ENCODE peak calls at places on chromosomes 2 and 18, in six cellular contexts. One of them, this sample, is unnamed.

GRCh38 chr2:149033716-149034115 is 4.8 kb upstream of the LYPD6B start:
- DNase-seq in IMR-90: no peak
- DNase-seq in left lung: peak; percentile 35
- DNase-seq in hepatocyte: peak; percentile 62
- DNase-seq in GM12878: no peak
- DNase-seq in Peyer's patch: no peak
- DNase-seq in this sample: no peak

GRCh38 chr18:525066-525797 is 24.7 kb upstream of the COLEC12 start:
- DNase-seq in IMR-90: peak; percentile 81
- DNase-seq in left lung: no peak
- DNase-seq in hepatocyte: no peak
- DNase-seq in GM12878: no peak
- DNase-seq in Peyer's patch: no peak
- DNase-seq in this sample: no peak

GRCh38 chr2:197306691-197307030 is 3.9 kb downstream of the ANKRD44 start:
- DNase-seq in IMR-90: no peak
- DNase-seq in left lung: peak; percentile 69
- DNase-seq in hepatocyte: no peak
- DNase-seq in GM12878: no peak
- DNase-seq in Peyer's patch: peak; percentile 49
- DNase-seq in this sample: peak; percentile 88

GRCh38 chr2:170969872-170970271 is 40.8 kb downstream of the GORASP2 start:
- DNase-seq in IMR-90: no peak
- DNase-seq in left lung: no peak
- DNase-seq in hepatocyte: no peak
- DNase-seq in GM12878: no peak
- DNase-seq in Peyer's patch: no peak
- DNase-seq in this sample: no peak

GRCh38 chr2:127348421-127349000 is 39.3 kb downstream of the MAP3K2 start:
- DNase-seq in IMR-90: peak; percentile 24
- DNase-seq in left lung: no peak
- DNase-seq in hepatocyte: no peak
- DNase-seq in GM12878: no peak
- DNase-seq in Peyer's patch: no peak
- DNase-seq in this sample: no peak

GRCh38 chr2:1745171-1746023 is 1.1 kb upstream of the PXDN start:
- DNase-seq in IMR-90: no peak
- DNase-seq in left lung: peak; percentile 46
- DNase-seq in hepatocyte: no peak
- DNase-seq in GM12878: no peak
- DNase-seq in Peyer's patch: peak; percentile 12
- DNase-seq in this sample: peak; percentile 66

GRCh38 chr18:44185981-44186380 is 494.7 kb upstream of the SETBP1 start:
- DNase-seq in IMR-90: no peak
- DNase-seq in left lung: no peak
- DNase-seq in hepatocyte: no peak
- DNase-seq in GM12878: no peak
- DNase-seq in Peyer's patch: no peak
- DNase-seq in this sample: no peak

GRCh38 chr2:66481100-66481549 is 46.2 kb downstream of the MEIS1 start:
- DNase-seq in IMR-90: peak; percentile 84
- DNase-seq in left lung: no peak
- DNase-seq in hepatocyte: peak; percentile 18
- DNase-seq in GM12878: no peak
- DNase-seq in Peyer's patch: no peak
- DNase-seq in this sample: no peak

GRCh38 chr2:173652311-173652710 is 297.6 kb downstream of the CDCA7 start:
- DNase-seq in IMR-90: peak; percentile 93
- DNase-seq in left lung: no peak
- DNase-seq in hepatocyte: peak; percentile 59
- DNase-seq in GM12878: no peak
- DNase-seq in Peyer's patch: no peak
- DNase-seq in this sample: no peak

GRCh38 chr2:9679218-9679617 is 48.4 kb upstream of the YWHAQ start:
- DNase-seq in IMR-90: no peak
- DNase-seq in left lung: no peak
- DNase-seq in hepatocyte: no peak
- DNase-seq in GM12878: no peak
- DNase-seq in Peyer's patch: no peak
- DNase-seq in this sample: no peak

GRCh38 chr2:229571243-229571642 is 143.1 kb downstream of the DNER start:
- DNase-seq in IMR-90: no peak
- DNase-seq in left lung: no peak
- DNase-seq in hepatocyte: no peak
- DNase-seq in GM12878: no peak
- DNase-seq in Peyer's patch: no peak
- DNase-seq in this sample: no peak

GRCh38 chr2:6877402-6878305 is at the start of gene RSAD2:
- DNase-seq in IMR-90: peak; percentile 16
- DNase-seq in left lung: no peak
- DNase-seq in hepatocyte: peak; percentile 49
- DNase-seq in GM12878: peak; percentile 15
- DNase-seq in Peyer's patch: no peak
- DNase-seq in this sample: no peak

GRCh38 chr2:227824711-227825110 is 11.1 kb downstream of the CCL20 start:
- DNase-seq in IMR-90: peak; percentile 44
- DNase-seq in left lung: no peak
- DNase-seq in hepatocyte: no peak
- DNase-seq in GM12878: no peak
- DNase-seq in Peyer's patch: no peak
- DNase-seq in this sample: no peak

GRCh38 chr2:44301111-44301510 is 25.8 kb downstream of the SLC3A1 start:
- DNase-seq in IMR-90: no peak
- DNase-seq in left lung: no peak
- DNase-seq in hepatocyte: no peak
- DNase-seq in GM12878: no peak
- DNase-seq in Peyer's patch: no peak
- DNase-seq in this sample: no peak

GRCh38 chr18:55053976-55054375 is 94.7 kb upstream of the CCDC68 start:
- DNase-seq in IMR-90: peak; percentile 2
- DNase-seq in left lung: no peak
- DNase-seq in hepatocyte: no peak
- DNase-seq in GM12878: no peak
- DNase-seq in Peyer's patch: no peak
- DNase-seq in this sample: no peak

GRCh38 chr2:48723125-48723524 is 32.4 kb downstream of the LHCGR start:
- DNase-seq in IMR-90: peak; percentile 94
- DNase-seq in left lung: no peak
- DNase-seq in hepatocyte: no peak
- DNase-seq in GM12878: no peak
- DNase-seq in Peyer's patch: no peak
- DNase-seq in this sample: no peak

GRCh38 chr2:67752964-67753363 is 309.8 kb downstream of the C1D start:
- DNase-seq in IMR-90: peak; percentile 91
- DNase-seq in left lung: no peak
- DNase-seq in hepatocyte: no peak
- DNase-seq in GM12878: no peak
- DNase-seq in Peyer's patch: no peak
- DNase-seq in this sample: no peak

GRCh38 chr2:128543646-128544045 is 225.0 kb upstream of the HS6ST1 start:
- DNase-seq in IMR-90: no peak
- DNase-seq in left lung: no peak
- DNase-seq in hepatocyte: no peak
- DNase-seq in GM12878: no peak
- DNase-seq in Peyer's patch: no peak
- DNase-seq in this sample: no peak

GRCh38 chr18:32048507-32049091 is 30.0 kb downstream of the RNF125 start:
- DNase-seq in IMR-90: peak; percentile 3
- DNase-seq in left lung: no peak
- DNase-seq in hepatocyte: peak; percentile 25
- DNase-seq in GM12878: peak; percentile 24
- DNase-seq in Peyer's patch: no peak
- DNase-seq in this sample: peak; percentile 67

GRCh38 chr2:103868394-103868793 is 985.5 kb upstream of the POU3F3 start:
- DNase-seq in IMR-90: no peak
- DNase-seq in left lung: no peak
- DNase-seq in hepatocyte: no peak
- DNase-seq in GM12878: no peak
- DNase-seq in Peyer's patch: no peak
- DNase-seq in this sample: no peak

GRCh38 chr2:45585267-45585861 is 25.7 kb downstream of the SRBD1 start:
- DNase-seq in IMR-90: peak; percentile 63
- DNase-seq in left lung: no peak
- DNase-seq in hepatocyte: peak; percentile 50
- DNase-seq in GM12878: no peak
- DNase-seq in Peyer's patch: no peak
- DNase-seq in this sample: no peak

GRCh38 chr18:57561728-57562423 is 24.6 kb downstream of the FECH start:
- DNase-seq in IMR-90: peak; percentile 55
- DNase-seq in left lung: no peak
- DNase-seq in hepatocyte: peak; percentile 69
- DNase-seq in GM12878: no peak
- DNase-seq in Peyer's patch: no peak
- DNase-seq in this sample: no peak

DNA sequence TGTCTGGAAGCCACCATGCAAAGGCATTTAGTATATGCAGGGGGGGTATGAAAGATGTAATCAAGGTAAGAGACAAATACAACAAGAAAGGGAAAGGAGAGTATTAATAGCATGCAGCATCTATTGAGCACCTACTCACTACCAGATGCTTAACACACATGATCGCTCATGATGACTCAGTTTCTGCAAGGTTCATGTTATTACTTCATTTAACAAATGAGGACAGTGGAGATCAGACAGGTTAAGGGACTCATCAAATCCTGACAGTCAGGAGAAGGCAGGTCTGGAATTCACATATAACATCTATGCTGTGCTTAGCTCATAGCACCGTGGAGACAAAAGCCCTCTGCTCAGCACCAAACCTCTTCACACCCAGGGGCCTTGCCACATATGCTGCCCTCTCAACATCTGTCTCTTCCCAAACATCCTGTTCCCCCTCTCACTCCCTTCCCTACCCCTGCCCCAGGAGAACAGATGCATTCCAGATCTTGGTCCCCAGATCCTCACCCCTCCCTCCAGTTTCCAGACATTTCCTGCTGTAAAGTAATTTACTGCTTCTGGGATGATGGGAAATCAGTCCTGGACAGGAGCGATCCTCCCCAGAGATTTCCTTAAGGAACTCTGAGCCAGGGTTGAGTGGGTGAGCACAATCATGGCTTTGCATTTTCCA is 155.3 kb downstream of the ANTXR1 start:
- DNase-seq in IMR-90: peak; percentile 33
- DNase-seq in left lung: no peak
- DNase-seq in hepatocyte: no peak
- DNase-seq in GM12878: no peak
- DNase-seq in Peyer's patch: no peak
- DNase-seq in this sample: no peak
- H3K4me1 ChIP-seq in IMR-90: peaks cover 22% of the 10 kb centered on the region
- H3K4me1 ChIP-seq in left lung: peaks cover 25% of the 10 kb centered on the region
- H3K4me1 ChIP-seq in hepatocyte: peaks cover 21% of the 10 kb centered on the region
- H3K4me1 ChIP-seq in GM12878: peaks cover 8% of the 10 kb centered on the region
- H3K4me1 ChIP-seq in Peyer's patch: no peaks in the 10 kb centered on the region
- H3K4me1 ChIP-seq in this sample: peaks cover 24% of the 10 kb centered on the region

GRCh38 chr18:46152808-46153617 is 48.8 kb downstream of the HAUS1 start:
- DNase-seq in IMR-90: no peak
- DNase-seq in left lung: no peak
- DNase-seq in hepatocyte: no peak
- DNase-seq in GM12878: no peak
- DNase-seq in Peyer's patch: no peak
- DNase-seq in this sample: no peak
- H3K4me3 ChIP-seq in IMR-90: no peak overlapping the region
- H3K4me3 ChIP-seq in left lung: no peak overlapping the region
- H3K4me3 ChIP-seq in hepatocyte: no peak overlapping the region
- H3K4me3 ChIP-seq in GM12878: no peak overlapping the region
- H3K4me3 ChIP-seq in Peyer's patch: no peak overlapping the region
- H3K4me3 ChIP-seq in this sample: no peak overlapping the region

GRCh38 chr2:28397043-28397381 is 4.4 kb downstream of the FOSL2 start:
- DNase-seq in IMR-90: no peak
- DNase-seq in left lung: no peak
- DNase-seq in hepatocyte: no peak
- DNase-seq in GM12878: no peak
- DNase-seq in Peyer's patch: no peak
- DNase-seq in this sample: no peak
- H3K4me1 ChIP-seq in IMR-90: peaks cover 36% of the 10 kb centered on the region
- H3K4me1 ChIP-seq in left lung: peaks cover 60% of the 10 kb centered on the region
- H3K4me1 ChIP-seq in hepatocyte: peaks cover 41% of the 10 kb centered on the region
- H3K4me1 ChIP-seq in GM12878: no peaks in the 10 kb centered on the region
- H3K4me1 ChIP-seq in Peyer's patch: no peaks in the 10 kb centered on the region
- H3K4me1 ChIP-seq in this sample: peaks cover 9% of the 10 kb centered on the region

DNA sequence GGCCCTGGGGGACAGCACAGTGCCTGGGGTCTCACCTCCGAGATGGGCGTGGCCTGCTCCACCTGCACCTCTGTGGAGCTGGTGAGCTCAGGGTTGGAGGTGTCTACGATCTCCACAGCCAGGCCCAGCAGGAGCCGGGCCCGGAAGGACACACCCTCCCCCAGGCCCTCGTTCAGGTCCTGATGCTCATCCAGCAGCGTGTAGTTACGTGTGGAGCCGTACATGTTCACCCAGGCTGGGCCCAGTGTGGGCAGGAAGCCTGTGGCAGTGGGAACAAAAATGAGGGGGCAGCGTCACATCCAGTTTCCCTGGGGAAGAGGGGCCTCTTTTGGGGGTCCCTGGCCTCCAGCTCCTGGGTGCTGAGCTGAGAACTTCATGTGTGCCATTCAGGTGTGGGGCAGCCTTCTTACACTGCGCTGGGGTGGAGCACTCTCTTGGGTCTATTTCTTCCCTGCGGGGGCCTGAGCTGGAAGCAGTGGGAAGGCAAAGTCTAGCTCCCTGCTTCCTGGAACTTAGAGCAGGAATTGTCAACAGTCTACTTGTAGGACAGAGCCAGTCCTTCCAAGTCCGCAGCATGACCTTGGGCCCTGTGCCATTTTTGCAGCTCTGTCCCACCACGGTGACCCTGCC is 2.9 kb upstream of the OTOF start:
- DNase-seq in IMR-90: no peak
- DNase-seq in left lung: no peak
- DNase-seq in hepatocyte: no peak
- DNase-seq in GM12878: no peak
- DNase-seq in Peyer's patch: no peak
- DNase-seq in this sample: no peak
- H3K4me3 ChIP-seq in IMR-90: no peak overlapping the region
- H3K4me3 ChIP-seq in left lung: no peak overlapping the region
- H3K4me3 ChIP-seq in hepatocyte: no peak overlapping the region
- H3K4me3 ChIP-seq in GM12878: no peak overlapping the region
- H3K4me3 ChIP-seq in Peyer's patch: no peak overlapping the region
- H3K4me3 ChIP-seq in this sample: no peak overlapping the region